ENCODE peak calls at places on chromosomes 3 and 15, in ten cellular contexts. I is SK-N-SH; D is tibial nerve; K is kidney; V is DND-41; T is uterus; O is Peyer's patch; Z is H1; X is colonic mucosa; S is CD8-positive, alpha-beta T cell. J is an unnamed sample.

GRCh38 chr3:27589795-27590194 is 105.6 kb upstream of the SLC4A7 start:
- DNase-seq in I (no peak), D (no peak), K (no peak), V (no peak), T (no peak), O (no peak), Z (no peak), X (no peak), S (no peak), J (no peak)

GRCh38 chr15:57752840-57753239 is 46.3 kb downstream of the POLR2M start:
- DNase-seq in I (no peak), D (no peak), K (no peak), V (no peak), T (no peak), O (no peak), Z (no peak), X (no peak), S (no peak), J (no peak)

GRCh38 chr15:41949400-41950126 is 22.8 kb downstream of the EHD4 start:
- DNase-seq in I (no peak), D (no peak), K (no peak), V (no peak), T (no peak), O (peak; percentile 29), Z (no peak), X (no peak), S (no peak), J (no peak)

GRCh38 chr3:72597756-72598195 is 250.5 kb downstream of the SHQ1 start:
- DNase-seq in I (peak; percentile 63), D (no peak), K (no peak), V (no peak), T (no peak), O (no peak), Z (no peak), X (no peak), S (no peak), J (no peak)

GRCh38 chr15:64209680-64210334 is 47.0 kb upstream of the PPIB start:
- DNase-seq in I (peak; percentile 41), D (no peak), K (no peak), V (no peak), T (no peak), O (no peak), Z (no peak), X (no peak), S (no peak), J (no peak)

GRCh38 chr3:81958967-81959625 is 197.7 kb upstream of the GBE1 start:
- DNase-seq in I (no peak), D (no peak), K (no peak), V (no peak), T (no peak), O (no peak), Z (no peak), X (no peak), S (no peak), J (no peak)

GRCh38 chr3:16768956-16769355 is 115.8 kb upstream of the PLCL2 start:
- DNase-seq in I (no peak), D (no peak), K (no peak), V (no peak), T (no peak), O (no peak), Z (no peak), X (no peak), S (no peak), J (no peak)

GRCh38 chr15:76987896-76988860 is 6.7 kb upstream of the PSTPIP1 start:
- DNase-seq in I (no peak), D (peak; percentile 33), K (no peak), V (no peak), T (no peak), O (peak; percentile 72), Z (no peak), X (peak; percentile 69), S (no peak), J (peak; percentile 43)

GRCh38 chr3:190807719-190808375 is 54.6 kb downstream of the GMNC start:
- DNase-seq in I (no peak), D (no peak), K (peak; percentile 59), V (no peak), T (peak; percentile 16), O (no peak), Z (no peak), X (no peak), S (no peak), J (no peak)

GRCh38 chr15:43795197-43795596 is 3.1 kb downstream of the SERF2 start:
- DNase-seq in I (no peak), D (no peak), K (no peak), V (no peak), T (no peak), O (no peak), Z (no peak), X (no peak), S (no peak), J (no peak)

GRCh38 chr3:23612296-23612891 is 193.4 kb upstream of the UBE2E1 start:
- DNase-seq in I (no peak), D (no peak), K (no peak), V (no peak), T (no peak), O (no peak), Z (peak; percentile 37), X (peak; percentile 41), S (no peak), J (no peak)

GRCh38 chr3:101936419-101937331 is 87.4 kb downstream of the NFKBIZ start:
- DNase-seq in I (no peak), D (no peak), K (no peak), V (no peak), T (no peak), O (no peak), Z (no peak), X (no peak), S (no peak), J (no peak)

GRCh38 chr3:179961081-179962078 is 75.4 kb downstream of the PEX5L start:
- DNase-seq in I (no peak), D (no peak), K (no peak), V (peak; percentile 65), T (no peak), O (no peak), Z (no peak), X (no peak), S (no peak), J (no peak)

GRCh38 chr3:110487840-110488239 is 583.8 kb upstream of the NECTIN3 start:
- DNase-seq in I (no peak), D (no peak), K (no peak), V (no peak), T (no peak), O (no peak), Z (no peak), X (no peak), S (no peak), J (no peak)

GRCh38 chr3:154018100-154018696 is 103.0 kb upstream of the ARHGEF26 start:
- DNase-seq in I (peak; percentile 22), D (no peak), K (no peak), V (peak; percentile 31), T (no peak), O (peak; percentile 46), Z (peak; percentile 73), X (peak; percentile 27), S (peak; percentile 5), J (no peak)

GRCh38 chr3:196711838-196712513 is at the start of the genes CEP19 and PIGX:
- DNase-seq in I (peak; percentile 99), D (peak; percentile 54), K (peak; percentile 94), V (peak; percentile 86), T (peak; percentile 88), O (peak; percentile 92), Z (peak; percentile 81), X (peak; percentile 86), S (peak; percentile 77), J (peak; percentile 66)
- TF ChIP-seq CTCF in I (no peak), D (no peak), K (peak; percentile 3), V (no peak), T (peak; percentile 43), O (no peak), Z (no peak), X (no peak), S (no peak), J (no peak)

GRCh38 chr15:70703066-70703465 is 60.3 kb downstream of the UACA start:
- DNase-seq in I (no peak), D (no peak), K (no peak), V (no peak), T (no peak), O (no peak), Z (no peak), X (no peak), S (no peak), J (no peak)

GRCh38 chr15:70703483-70703882 is 59.9 kb downstream of the UACA start:
- DNase-seq in I (no peak), D (no peak), K (no peak), V (no peak), T (no peak), O (no peak), Z (no peak), X (peak; percentile 37), S (no peak), J (no peak)

GRCh38 chr15:70704166-70704565 is 59.2 kb downstream of the UACA start:
- DNase-seq in I (no peak), D (no peak), K (no peak), V (no peak), T (no peak), O (no peak), Z (no peak), X (no peak), S (no peak), J (no peak)

GRCh38 chr15:70702584-70702983 is 60.8 kb downstream of the UACA start:
- DNase-seq in I (no peak), D (no peak), K (no peak), V (no peak), T (no peak), O (no peak), Z (no peak), X (no peak), S (no peak), J (no peak)

GRCh38 chr15:70701891-70702568 is 61.3 kb downstream of the UACA start:
- DNase-seq in I (no peak), D (no peak), K (no peak), V (no peak), T (no peak), O (no peak), Z (no peak), X (no peak), S (no peak), J (no peak)
- H3K4me3 ChIP-seq in I (peak overlapping the region; percentile 39), D (no peak overlapping the region), K (peak overlapping the region; percentile 66), V (no peak overlapping the region), T (peak overlapping the region; percentile 23), O (no peak overlapping the region), Z (no peak overlapping the region), X (no peak overlapping the region), S (no peak overlapping the region), J (no peak overlapping the region)

GRCh38 chr3:50337175-50337861 is 3.3 kb downstream of the RASSF1 start:
- DNase-seq in I (peak; percentile 100), D (peak; percentile 99), K (peak; percentile 100), V (peak; percentile 98), T (peak; percentile 99), O (peak; percentile 100), Z (peak; percentile 99), X (peak; percentile 100), S (peak; percentile 90), J (peak; percentile 100)
- H3K4me1 ChIP-seq in I (peaks cover 33% of the 10 kb centered on the region), D (no peaks in the 10 kb centered on the region), K (peaks cover 27% of the 10 kb centered on the region), V (peaks cover 63% of the 10 kb centered on the region), T (peaks cover 4% of the 10 kb centered on the region), O (peaks cover 3% of the 10 kb centered on the region), Z (peaks cover 13% of the 10 kb centered on the region), X (peaks cover 13% of the 10 kb centered on the region), S (peaks cover 77% of the 10 kb centered on the region), J (peaks cover 23% of the 10 kb centered on the region)

DNA sequence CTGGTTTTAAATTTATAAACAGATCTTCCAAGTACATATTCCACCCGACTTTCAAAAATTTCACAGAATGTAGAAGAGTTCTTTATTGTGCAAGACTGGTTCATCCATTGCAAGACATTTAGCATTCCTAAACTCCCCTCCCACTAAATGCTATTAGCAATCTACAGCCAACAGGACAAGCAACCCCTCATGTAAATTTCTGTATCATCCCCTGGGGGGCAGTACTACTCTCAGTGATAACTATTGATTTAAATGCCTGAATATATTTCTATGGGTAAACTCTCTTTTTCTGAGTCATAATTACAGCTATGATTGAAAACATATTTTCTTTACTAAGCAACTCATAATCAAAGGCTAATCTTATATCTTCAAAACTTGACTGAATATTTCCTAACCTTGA is 10.7 kb upstream of the SLC15A2 start:
- DNase-seq in I (peak; percentile 11), D (no peak), K (no peak), V (no peak), T (no peak), O (no peak), Z (no peak), X (no peak), S (no peak), J (no peak)
- TF ChIP-seq CTCF in I (peak; percentile 52), D (no peak), K (peak; percentile 11), V (peak; percentile 49), T (no peak), O (no peak), Z (peak; percentile 32), X (peak; percentile 50), S (peak; percentile 27), J (peak; percentile 65)

J was measured in RWPE2.